ENCODE peak calls at places on chromosomes 11 and 22, in six cellular contexts. E, Q, G, P, H and D are unnamed samples.

GRCh38 chr11:1398506-1399235 is 8.9 kb downstream of the BRSK2 start:
- DNase-seq in Q (no peak), P (no peak), H (no peak), G (no peak), E (no peak), D (no peak)

GRCh38 chr11:17395554-17395961 is 7.1 kb upstream of the KCNJ11 start:
- DNase-seq in Q (no peak), G (no peak), H (no peak), P (no peak), E (no peak), D (no peak)

GRCh38 chr22:42520663-42521546 is 1.3 kb upstream of the RRP7A start:
- DNase-seq in P (no peak), G (no peak), E (no peak), Q (no peak), H (no peak), D (no peak)

GRCh38 chr22:22928666-22929380 is 41.2 kb downstream of the IGLL5 start:
- DNase-seq in H (no peak), G (no peak), E (peak), Q (no peak), P (peak), D (no peak)

GRCh38 chr11:121566279-121567168 is 113.8 kb upstream of the SORL1-AS1 start:
- DNase-seq in P (no peak), Q (no peak), E (no peak), H (no peak), G (no peak), D (no peak)

GRCh38 chr11:46330887-46331652 is 16.2 kb upstream of the DGKZ start:
- DNase-seq in Q (no peak), H (no peak), E (no peak), P (no peak), G (no peak), D (no peak)

GRCh38 chr22:43570531-43571144 is 158.8 kb downstream of the MPPED1 start:
- DNase-seq in P (no peak), H (no peak), G (no peak), E (no peak), Q (no peak), D (no peak)

GRCh38 chr11:74123008-74123448 is 47.8 kb downstream of the C2CD3 start:
- DNase-seq in E (no peak), P (peak), H (no peak), Q (no peak), G (no peak), D (no peak)

GRCh38 chr11:134069426-134069921 is 602 bp downstream of the JAM3 start:
- DNase-seq in Q (peak), E (no peak), P (peak), G (peak), H (no peak), D (no peak)

GRCh38 chr11:76578655-76579046 is 91.9 kb downstream of the LRRC32 start:
- DNase-seq in E (no peak), H (peak), Q (peak), G (no peak), P (no peak), D (no peak)

GRCh38 chr11:67538823-67539505 is 15.7 kb upstream of the CABP2 start:
- DNase-seq in E (no peak), H (no peak), P (no peak), G (no peak), Q (no peak), D (no peak)

GRCh38 chr11:61516675-61517516 is 8.3 kb downstream of the LRRC10B start:
- DNase-seq in H (no peak), G (peak), E (peak), Q (peak), P (peak), D (peak)

GRCh38 chr11:115287266-115287665 is 216.9 kb downstream of the CADM1 start:
- DNase-seq in G (no peak), P (no peak), E (no peak), H (no peak), Q (no peak), D (no peak)

GRCh38 chr22:46074771-46075551 is 75.4 kb upstream of the PPARA start:
- DNase-seq in P (peak), Q (peak), E (no peak), G (no peak), H (no peak), D (no peak)

GRCh38 chr22:41998361-41999261 is at the start of gene WBP2NL:
- DNase-seq in G (no peak), Q (peak), E (peak), P (peak), H (peak), D (peak)

GRCh38 chr22:41243361-41243760 is 2.6 kb upstream of the CHADL start:
- DNase-seq in G (no peak), Q (no peak), H (no peak), P (no peak), E (no peak), D (no peak)

GRCh38 chr11:57650739-57651090 is 1.0 kb upstream of the YPEL4 start:
- DNase-seq in G (no peak), Q (no peak), H (no peak), P (no peak), E (no peak), D (no peak)

GRCh38 chr11:77082838-77083552 is 16.2 kb downstream of the CAPN5 start:
- DNase-seq in E (no peak), H (peak), Q (no peak), G (peak), P (peak), D (no peak)

GRCh38 chr11:109729761-109730160 is 307.8 kb downstream of the C11orf87 start:
- DNase-seq in H (no peak), Q (no peak), E (peak), G (peak), P (no peak), D (no peak)

GRCh38 chr11:110951041-110951440 is 238.8 kb upstream of the ARHGAP20 start:
- DNase-seq in H (no peak), P (no peak), G (no peak), Q (no peak), E (no peak), D (no peak)

GRCh38 chr11:112871909-112872511 is 89.2 kb upstream of the NCAM1 start:
- DNase-seq in Q (no peak), E (no peak), H (no peak), G (no peak), P (no peak), D (no peak)

GRCh38 chr11:76238551-76238950 is 32.2 kb upstream of the WNT11 start:
- DNase-seq in Q (no peak), E (no peak), P (no peak), G (no peak), H (no peak), D (no peak)

GRCh38 chr11:13110929-13111812 is 102.1 kb downstream of the RASSF10 start:
- DNase-seq in E (no peak), G (no peak), Q (peak), H (peak), P (peak), D (no peak)

GRCh38 chr11:110778351-110778750 is 66.1 kb upstream of the ARHGAP20 start:
- DNase-seq in H (no peak), Q (no peak), G (no peak), E (no peak), P (peak), D (no peak)

GRCh38 chr11:27916541-27917100 is 191.3 kb downstream of the KIF18A start:
- DNase-seq in H (no peak), P (no peak), Q (peak), G (no peak), E (no peak), D (no peak)

GRCh38 chr22:30251661-30252226 is 5.2 kb upstream of the LIF start:
- DNase-seq in Q (peak), P (peak), H (no peak), G (no peak), E (no peak), D (no peak)